ENCODE peak calls at places on chromosomes 6 and 20, in seven cellular contexts. C, L, X, T, U, G and K are unnamed samples.

GRCh38 chr6:1792989-1793388 is 183.3 kb downstream of the FOXC1 start:
- DNase-seq in C (no peak), L (no peak), X (no peak), T (no peak), U (no peak), G (peak), K (peak)

GRCh38 chr6:48136856-48137255 is 25.9 kb upstream of the PTCHD4 start:
- DNase-seq in C (no peak), L (peak), X (no peak), T (no peak), U (no peak), G (no peak), K (peak)

GRCh38 chr6:54491431-54491830 is 183.2 kb downstream of the TINAG start:
- DNase-seq in C (no peak), L (no peak), X (no peak), T (no peak), U (no peak), G (no peak), K (no peak)

GRCh38 chr20:32152421-32153155 is 43.1 kb downstream of the TM9SF4 start:
- DNase-seq in C (no peak), L (no peak), X (peak), T (no peak), U (no peak), G (no peak), K (no peak)

GRCh38 chr6:34929241-34929978 is 40.4 kb downstream of the ANKS1A start:
- DNase-seq in C (no peak), L (no peak), X (no peak), T (no peak), U (no peak), G (no peak), K (no peak)

GRCh38 chr20:18506744-18507143 is 996 bp upstream of the SEC23B start:
- DNase-seq in C (no peak), L (no peak), X (no peak), T (no peak), U (no peak), G (no peak), K (no peak)

GRCh38 chr20:34015401-34016335 is 22.0 kb downstream of the RALY start:
- DNase-seq in C (no peak), L (no peak), X (no peak), T (no peak), U (no peak), G (no peak), K (no peak)

GRCh38 chr6:111113731-111114438 is 26.6 kb downstream of the SLC16A10 start:
- DNase-seq in C (no peak), L (peak), X (no peak), T (no peak), U (peak), G (peak), K (peak)

GRCh38 chr6:111583986-111584385 is 21.7 kb downstream of the TRAF3IP2 start:
- DNase-seq in C (no peak), L (no peak), X (no peak), T (no peak), U (no peak), G (no peak), K (no peak)

GRCh38 chr6:42520786-42521607 is 42.8 kb upstream of the UBR2 start:
- DNase-seq in C (no peak), L (peak), X (no peak), T (no peak), U (no peak), G (no peak), K (peak)

GRCh38 chr20:11754451-11754850 is 163.2 kb upstream of the BTBD3 start:
- DNase-seq in C (no peak), L (no peak), X (no peak), T (no peak), U (no peak), G (no peak), K (no peak)

GRCh38 chr6:117344444-117345291 is 79.3 kb downstream of the VGLL2 start:
- DNase-seq in C (no peak), L (no peak), X (no peak), T (no peak), U (no peak), G (no peak), K (no peak)

GRCh38 chr20:16803965-16804792 is 56.0 kb downstream of the OTOR start:
- DNase-seq in C (no peak), L (peak), X (peak), T (peak), U (peak), G (peak), K (peak)

GRCh38 chr6:11983306-11983705 is 28.8 kb upstream of the HIVEP1 start:
- DNase-seq in C (no peak), L (no peak), X (no peak), T (no peak), U (no peak), G (no peak), K (no peak)

GRCh38 chr20:49729780-49730179 is 16.1 kb upstream of the B4GALT5 start:
- DNase-seq in C (no peak), L (peak), X (no peak), T (no peak), U (no peak), G (no peak), K (peak)

GRCh38 chr6:104789770-104790190 is 69.9 kb downstream of the HACE1 start:
- DNase-seq in C (no peak), L (peak), X (no peak), T (no peak), U (no peak), G (peak), K (peak)

GRCh38 chr6:47655719-47656595 is 42.4 kb upstream of the ADGRF4 start:
- DNase-seq in C (no peak), L (peak), X (peak), T (peak), U (no peak), G (peak), K (no peak)

GRCh38 chr6:42764883-42765653 is 16.8 kb upstream of the BICRAL start:
- DNase-seq in C (no peak), L (no peak), X (no peak), T (no peak), U (no peak), G (no peak), K (peak)

GRCh38 chr20:6057704-6058103 is 3.8 kb upstream of the LRRN4 start:
- DNase-seq in C (no peak), L (no peak), X (no peak), T (no peak), U (no peak), G (no peak), K (no peak)

GRCh38 chr20:31547017-31547675 is 32.9 kb downstream of the HM13 start:
- DNase-seq in C (peak), L (peak), X (peak), T (no peak), U (peak), G (peak), K (peak)

GRCh38 chr20:59708326-59708725 is 104.0 kb downstream of the PHACTR3 start:
- DNase-seq in C (no peak), L (no peak), X (no peak), T (no peak), U (no peak), G (no peak), K (no peak)

GRCh38 chr6:35343092-35343834 is 905 bp downstream of the PPARD start:
- DNase-seq in C (no peak), L (peak), X (no peak), T (no peak), U (peak), G (no peak), K (peak)

GRCh38 chr6:26553739-26554668 is 15.8 kb downstream of the HMGN4 start:
- DNase-seq in C (peak), L (peak), X (peak), T (no peak), U (peak), G (peak), K (peak)

GRCh38 chr6:152233547-152234320 is 403.4 kb downstream of the SYNE1 start:
- DNase-seq in C (no peak), L (no peak), X (no peak), T (no peak), U (no peak), G (no peak), K (no peak)

GRCh38 chr6:88596801-88597200 is 366.6 kb downstream of the RNGTT start:
- DNase-seq in C (no peak), L (no peak), X (no peak), T (no peak), U (no peak), G (no peak), K (no peak)

GRCh38 chr20:53420061-53420460 is 173.6 kb downstream of the ZNF217 start:
- DNase-seq in C (no peak), L (no peak), X (no peak), T (no peak), U (no peak), G (no peak), K (no peak)

GRCh38 chr6:40308533-40309306 is 278.4 kb downstream of the LRFN2 start:
- DNase-seq in C (no peak), L (peak), X (peak), T (peak), U (peak), G (peak), K (peak)

GRCh38 chr6:40844241-40844640 is 194.8 kb downstream of the UNC5CL start:
- DNase-seq in C (no peak), L (no peak), X (no peak), T (no peak), U (no peak), G (no peak), K (no peak)

GRCh38 chr6:13614126-13614925 is 809 bp upstream of the NOL7 start:
- DNase-seq in C (peak), L (peak), X (peak), T (no peak), U (peak), G (peak), K (peak)

GRCh38 chr6:140401666-140402255 is 1027.3 kb upstream of the CITED2 start:
- DNase-seq in C (no peak), L (peak), X (no peak), T (no peak), U (no peak), G (no peak), K (peak)

GRCh38 chr6:110979565-110980096 is 2.2 kb upstream of the RPF2 start:
- DNase-seq in C (no peak), L (no peak), X (no peak), T (no peak), U (no peak), G (no peak), K (no peak)

GRCh38 chr6:2733324-2733723 is 17.4 kb downstream of the MYLK4 start:
- DNase-seq in C (no peak), L (peak), X (peak), T (no peak), U (peak), G (no peak), K (peak)

GRCh38 chr20:50588034-50588736 is 78.0 kb downstream of the PTPN1 start:
- DNase-seq in C (peak), L (peak), X (peak), T (no peak), U (peak), G (peak), K (peak)

GRCh38 chr6:11473008-11473740 is 64.4 kb upstream of the TMEM170B start:
- DNase-seq in C (no peak), L (no peak), X (no peak), T (no peak), U (peak), G (no peak), K (no peak)

GRCh38 chr20:10277616-10278015 is 59.0 kb downstream of the SNAP25 start:
- DNase-seq in C (no peak), L (no peak), X (no peak), T (no peak), U (no peak), G (no peak), K (no peak)

GRCh38 chr20:10282930-10283556 is 64.4 kb downstream of the SNAP25 start:
- DNase-seq in C (no peak), L (peak), X (no peak), T (no peak), U (no peak), G (no peak), K (peak)

GRCh38 chr20:10281911-10282310 is 63.3 kb downstream of the SNAP25 start:
- DNase-seq in C (no peak), L (no peak), X (no peak), T (no peak), U (no peak), G (no peak), K (no peak)

GRCh38 chr20:10278416-10278815 is 59.8 kb downstream of the SNAP25 start:
- DNase-seq in C (no peak), L (no peak), X (no peak), T (no peak), U (no peak), G (no peak), K (no peak)

DNA sequence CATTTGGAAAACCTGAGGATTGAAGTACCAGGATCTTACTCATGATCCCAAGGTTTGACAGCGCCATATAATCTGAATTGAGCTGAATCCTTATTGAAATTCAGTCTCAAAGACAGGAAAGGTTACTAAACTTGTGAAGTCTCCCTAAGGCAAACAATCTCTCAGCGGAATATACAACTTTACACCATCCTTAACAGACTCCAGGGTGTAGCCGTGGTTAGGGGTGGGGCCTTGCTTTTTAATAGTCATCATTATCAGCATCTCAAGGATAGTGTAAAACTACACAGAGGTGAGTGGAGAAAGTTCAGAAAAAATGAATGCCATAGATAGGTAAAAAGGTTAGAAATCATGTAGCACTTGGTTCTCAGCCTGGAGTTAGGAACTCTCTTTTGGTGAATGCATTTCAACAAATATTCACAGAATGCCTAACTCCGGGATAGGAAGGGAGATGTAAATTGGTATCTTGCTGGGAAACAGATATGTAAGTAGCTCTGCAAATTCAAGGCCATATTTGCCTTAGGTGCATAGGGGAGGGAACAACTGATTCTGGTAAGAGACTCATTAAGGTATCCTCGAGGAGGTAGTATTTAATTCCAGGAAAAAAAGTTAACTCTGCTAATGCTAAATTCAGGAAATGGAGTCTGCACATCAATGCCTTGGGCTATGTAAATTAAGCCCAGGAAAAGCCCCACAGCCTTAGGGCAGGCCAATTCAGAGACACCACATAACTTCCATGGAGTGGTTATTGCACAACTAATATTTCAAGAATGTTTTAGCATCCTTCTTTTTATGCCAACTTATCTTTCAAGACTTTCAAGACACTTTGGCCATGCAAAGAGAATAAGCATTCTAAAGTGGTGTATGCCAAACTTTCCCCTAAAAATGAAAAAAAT is 61.6 kb downstream of the SNAP25 start:
- DNase-seq in C (no peak), L (peak), X (no peak), T (no peak), U (no peak), G (no peak), K (peak)
- H3K4me3 ChIP-seq in C (no peak), L (no peak), X (no peak), T (no peak), U (peak), G (no peak), K (no peak)

DNA sequence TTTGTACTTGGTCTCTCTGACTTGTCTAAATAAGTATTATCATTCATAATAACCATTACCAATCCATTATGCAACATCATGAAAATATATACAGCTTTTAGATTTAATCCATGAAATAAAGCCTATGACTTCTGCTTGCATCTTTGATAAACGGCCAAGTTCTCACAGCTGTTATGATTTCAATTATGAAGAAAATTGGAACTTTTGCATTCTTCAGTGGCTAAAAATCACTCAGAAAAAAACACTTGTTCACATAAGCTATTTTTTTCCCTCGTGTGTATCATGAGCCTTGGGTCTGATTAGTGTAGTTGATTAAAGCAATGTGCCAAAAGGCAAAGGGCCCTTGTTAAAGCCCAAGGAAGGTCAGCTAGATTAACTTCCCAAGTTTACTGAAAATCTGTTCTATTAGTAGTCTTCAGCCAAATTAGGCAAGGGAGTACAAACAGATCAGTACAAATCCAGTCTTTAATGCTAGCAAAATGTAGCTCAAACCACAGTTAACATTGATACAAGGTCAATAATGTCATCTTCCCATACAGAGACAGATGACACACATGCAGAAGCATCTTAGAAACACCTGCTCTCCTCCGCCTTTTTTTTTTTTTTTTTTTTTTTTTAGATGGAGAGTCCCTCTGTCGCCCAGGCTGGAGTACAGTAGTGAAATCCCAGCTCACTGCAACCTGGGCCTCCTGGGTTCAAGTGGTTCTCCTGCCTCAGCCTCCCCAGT is 69.9 kb downstream of the SGK1 start:
- DNase-seq in C (no peak), L (no peak), X (no peak), T (no peak), U (no peak), G (no peak), K (no peak)
- H3K4me3 ChIP-seq in C (peak), L (no peak), X (no peak), T (no peak), U (no peak), G (no peak), K (no peak)

GRCh38 chr6:28988536-28989415 is 16.3 kb downstream of the ZNF311 start:
- DNase-seq in C (peak), L (peak), X (no peak), T (peak), U (peak), G (peak), K (peak)
- H3K4me3 ChIP-seq in C (peak), L (peak), X (peak), T (peak), U (no peak), G (peak), K (peak)

GRCh38 chr6:78300885-78301284 is 566.5 kb upstream of the IRAK1BP1 start:
- DNase-seq in C (no peak), L (peak), X (no peak), T (no peak), U (no peak), G (no peak), K (no peak)

GRCh38 chr6:78308025-78308424 is 559.3 kb upstream of the IRAK1BP1 start:
- DNase-seq in C (no peak), L (no peak), X (no peak), T (no peak), U (no peak), G (peak), K (no peak)

GRCh38 chr6:78302411-78302810 is 564.9 kb upstream of the IRAK1BP1 start:
- DNase-seq in C (no peak), L (no peak), X (no peak), T (no peak), U (no peak), G (no peak), K (no peak)
- H3K4me3 ChIP-seq in C (no peak), L (no peak), X (no peak), T (no peak), U (no peak), G (no peak), K (no peak)

GRCh38 chr20:542777-543368 is 717 bp downstream of the CSNK2A1 start:
- DNase-seq in C (no peak), L (no peak), X (no peak), T (no peak), U (no peak), G (peak), K (no peak)
- H3K4me3 ChIP-seq in C (peak), L (peak), X (peak), T (peak), U (peak), G (peak), K (peak)

DNA sequence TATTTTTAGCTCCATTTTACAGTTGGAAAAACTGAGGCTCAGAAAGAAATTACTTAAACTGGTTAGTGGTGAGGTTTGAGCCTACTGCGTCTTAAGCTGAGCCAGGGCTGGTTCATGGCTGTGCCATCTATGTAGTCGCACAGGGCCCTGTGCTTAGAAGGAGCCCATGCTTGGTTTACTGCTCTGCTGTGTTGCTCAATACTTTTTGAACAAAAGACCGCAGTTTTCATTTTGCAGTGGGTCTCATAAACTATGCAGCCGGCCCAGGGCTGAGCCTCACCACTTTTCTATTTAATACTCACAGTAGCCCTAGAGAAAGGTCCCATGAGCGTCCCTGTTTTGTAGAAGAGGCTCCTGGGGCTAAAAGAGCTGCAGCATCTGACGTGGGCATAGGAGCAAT is 577 bp downstream of the SIRPB2 start:
- DNase-seq in C (no peak), L (no peak), X (no peak), T (no peak), U (no peak), G (no peak), K (no peak)
- H3K4me3 ChIP-seq in C (no peak), L (no peak), X (peak), T (no peak), U (no peak), G (no peak), K (no peak)

GRCh38 chr6:71468841-71469750 is 180.5 kb downstream of the OGFRL1 start:
- DNase-seq in C (no peak), L (peak), X (no peak), T (no peak), U (peak), G (no peak), K (peak)
- H3K4me3 ChIP-seq in C (no peak), L (peak), X (no peak), T (no peak), U (peak), G (no peak), K (peak)